ENCODE peak calls at places on chromosomes 2 and 18, in eight cellular contexts. K is NCI-H1436; Q is stomach; I is amniotic epithelial cell; A is heart right ventricle; U is effector memory CD8-positive, alpha-beta T cell; F is activated CD4-positive, alpha-beta T cell treated with anti-CD3 and anti-CD28 coated beads, Interleukin-2, amount 50 U/mL, for 48 hours; E is midbrain. G is an unnamed sample.

GRCh38 chr2:207482630-207483029 is 47.1 kb upstream of the CREB1 start:
- DNase-seq in U (no peak), K (no peak), I (peak), A (no peak), F (no peak), E (no peak), Q (no peak), G (no peak)

GRCh38 chr2:74111380-74111779 is 36.3 kb downstream of the BOLA3 start:
- DNase-seq in E (no peak), F (no peak), U (no peak), K (no peak), I (no peak), Q (no peak), A (no peak), G (no peak)

GRCh38 chr2:52431352-52431760 is 1336.2 kb upstream of the CHAC2 start:
- DNase-seq in U (no peak), F (no peak), E (no peak), I (no peak), K (no peak), A (no peak), Q (no peak), G (no peak)

GRCh38 chr18:57813245-57813644 is 10.1 kb upstream of the ATP8B1 start:
- DNase-seq in K (no peak), U (no peak), A (no peak), I (peak), E (no peak), Q (no peak), F (no peak), G (no peak)

GRCh38 chr18:32919799-32920198 is 147.0 kb upstream of the KLHL14 start:
- DNase-seq in I (peak), E (no peak), F (no peak), U (no peak), K (peak), Q (peak), A (no peak), G (no peak)

GRCh38 chr2:172471168-172471567 is 43.8 kb downstream of the ITGA6 start:
- DNase-seq in I (no peak), K (no peak), F (no peak), U (no peak), Q (no peak), E (no peak), A (no peak), G (no peak)

GRCh38 chr2:9697904-9698303 is 67.1 kb upstream of the YWHAQ start:
- DNase-seq in U (no peak), I (no peak), K (no peak), Q (no peak), F (no peak), E (no peak), A (no peak), G (no peak)

GRCh38 chr18:48786621-48787522 is 163.9 kb downstream of the SMAD7 start:
- DNase-seq in I (no peak), Q (no peak), U (no peak), A (no peak), K (no peak), E (no peak), F (no peak), G (no peak)

GRCh38 chr2:37322368-37322767 is 2.3 kb downstream of the PRKD3 start:
- DNase-seq in U (no peak), I (peak), E (no peak), A (no peak), F (no peak), Q (no peak), K (no peak), G (no peak)

G was measured in central memory CD4-positive, alpha-beta T cell.